ENCODE peak calls at places on chromosomes 16 and 17, in seven cellular contexts. D is upper lobe of left lung, C is body of pancreas, A is heart left ventricle, Y is HepG2, Q is gastrocnemius medialis, X is HCT116. F is an unnamed sample.

GRCh38 chr17:61007980-61008379 is 330.3 kb downstream of the BCAS3 start:
- ATAC-seq in D (no peak), C (no peak), A (no peak), Y (no peak), Q (no peak), X (no peak), F (no peak)

GRCh38 chr16:51682905-51683304 is 531.8 kb upstream of the SALL1 start:
- ATAC-seq in D (no peak), C (no peak), A (no peak), Y (no peak), Q (no peak), X (no peak), F (no peak)

GRCh38 chr17:49450735-49451134 is 36.1 kb upstream of the PHB1 start:
- ATAC-seq in D (no peak), C (no peak), A (no peak), Y (no peak), Q (no peak), X (no peak), F (no peak)

GRCh38 chr16:56985288-56985961 is 3.9 kb upstream of the NLRC5 start:
- ATAC-seq in D (peak; percentile 76), C (no peak), A (no peak), Y (no peak), Q (no peak), X (peak; percentile 77), F (peak; percentile 55)

GRCh38 chr17:81285894-81286293 is 9.2 kb downstream of the SLC38A10 start:
- ATAC-seq in D (peak; percentile 2), C (peak; percentile 4), A (no peak), Y (no peak), Q (no peak), X (no peak), F (peak; percentile 27)

GRCh38 chr17:51505450-51505849 is 245.1 kb downstream of the UTP18 start:
- ATAC-seq in D (no peak), C (no peak), A (no peak), Y (no peak), Q (no peak), X (no peak), F (no peak)

GRCh38 chr17:65043802-65044201 is 12.7 kb downstream of the GNA13 start:
- ATAC-seq in D (no peak), C (no peak), A (no peak), Y (peak; percentile 35), Q (no peak), X (no peak), F (no peak)

GRCh38 chr16:27474921-27475320 is 72.9 kb downstream of the IL21R start:
- ATAC-seq in D (no peak), C (no peak), A (no peak), Y (no peak), Q (no peak), X (no peak), F (no peak)

GRCh38 chr17:48724241-48725004 is 1.4 kb downstream of the PRAC2 start:
- ATAC-seq in D (peak; percentile 84), C (peak; percentile 82), A (peak; percentile 56), Y (peak; percentile 89), Q (peak; percentile 66), X (peak; percentile 74), F (peak; percentile 76)

GRCh38 chr16:14013571-14014283 is 57.4 kb upstream of the MRTFB start:
- ATAC-seq in D (peak; percentile 80), C (peak; percentile 72), A (peak; percentile 56), Y (peak; percentile 73), Q (peak; percentile 80), X (no peak), F (peak; percentile 82)

GRCh38 chr17:45963889-45964288 is 35.2 kb upstream of the STH start:
- ATAC-seq in D (no peak), C (no peak), A (no peak), Y (no peak), Q (no peak), X (no peak), F (no peak)

GRCh38 chr17:34206569-34206968 is 48.5 kb upstream of the CCL2 start:
- ATAC-seq in D (no peak), C (no peak), A (no peak), Y (no peak), Q (no peak), X (no peak), F (no peak)

DNA sequence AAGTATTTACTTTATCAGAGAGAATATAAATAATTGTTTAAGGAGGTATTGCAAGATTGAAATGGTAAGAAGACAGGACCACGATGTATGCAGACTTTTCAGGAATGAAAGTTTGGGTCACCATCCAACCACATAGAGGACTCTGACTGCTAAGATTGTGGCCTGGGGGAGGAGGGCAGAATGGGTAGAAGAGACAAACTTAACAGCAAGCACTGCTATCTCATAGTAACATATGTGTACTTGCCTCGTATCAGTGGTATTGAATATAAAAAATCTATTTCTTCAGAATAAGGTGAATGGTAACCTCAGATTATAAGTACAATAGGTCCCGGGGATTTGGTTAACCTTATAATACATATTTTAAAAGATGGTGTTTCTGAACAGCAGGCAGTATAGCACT is 5.8 kb downstream of the KRT10 start:
- ATAC-seq in D (no peak), C (no peak), A (no peak), Y (no peak), Q (no peak), X (no peak), F (no peak)
- TF ChIP-seq POLR2A in D (no peak), C (no peak), A (no peak), Y (no peak), Q (no peak), X (no peak), F (no peak)

GRCh38 chr16:67927131-67927941 is 4.3 kb downstream of the CTRL start:
- ATAC-seq in D (no peak), C (peak; percentile 4), A (no peak), Y (peak; percentile 6), Q (no peak), X (no peak), F (no peak)
- TF ChIP-seq POLR2A in D (no peak), C (peak; percentile 35), A (no peak), Y (no peak), Q (no peak), X (no peak), F (no peak)

DNA sequence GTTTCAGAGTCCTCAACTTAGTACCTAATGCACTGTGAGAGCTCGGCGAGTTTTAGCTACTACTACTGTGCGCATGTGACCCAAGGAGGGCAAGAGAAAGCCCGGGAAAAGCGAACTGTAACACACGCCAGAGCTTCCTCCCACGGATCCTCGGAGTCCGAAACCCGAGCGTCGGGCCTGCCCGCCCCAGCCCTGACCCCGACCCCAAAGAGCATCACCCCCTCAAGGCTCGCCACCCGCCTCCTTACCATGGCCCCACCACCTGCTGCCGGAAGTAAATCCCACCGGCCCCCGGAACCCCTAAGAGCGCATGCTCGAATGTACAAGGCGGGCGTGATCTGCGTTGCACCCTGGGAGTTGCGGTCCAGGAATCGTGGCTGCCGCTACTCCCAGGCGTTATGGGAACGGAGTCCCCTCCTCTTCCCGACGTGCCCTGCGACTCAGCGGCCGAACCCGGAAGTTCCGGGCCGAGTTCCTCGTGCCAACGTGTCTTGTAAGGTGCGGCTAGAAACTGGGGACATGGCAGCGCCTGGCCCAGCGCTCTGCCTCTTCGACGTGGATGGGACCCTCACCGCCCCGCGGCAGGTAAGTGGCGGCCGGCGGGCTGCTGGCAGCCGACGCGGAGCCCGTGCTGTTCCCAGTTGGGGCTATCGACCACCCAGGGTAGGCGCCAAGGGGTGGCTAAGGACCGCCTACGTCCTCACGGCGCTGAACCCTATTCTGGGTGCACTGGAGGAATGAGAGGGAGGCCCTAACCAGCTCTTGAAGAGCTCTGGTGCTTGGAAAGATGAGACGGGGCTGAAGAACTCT is at the start of the genes PMM2 and TMEM186:
- ATAC-seq in D (peak; percentile 99), C (peak; percentile 98), A (peak; percentile 99), Y (peak; percentile 98), Q (peak; percentile 98), X (peak; percentile 96), F (peak; percentile 98)
- TF ChIP-seq POLR2A in D (peak; percentile 10), C (peak; percentile 80), A (no peak), Y (peak; percentile 97), Q (peak; percentile 67), X (no peak), F (peak; percentile 37)

DNA sequence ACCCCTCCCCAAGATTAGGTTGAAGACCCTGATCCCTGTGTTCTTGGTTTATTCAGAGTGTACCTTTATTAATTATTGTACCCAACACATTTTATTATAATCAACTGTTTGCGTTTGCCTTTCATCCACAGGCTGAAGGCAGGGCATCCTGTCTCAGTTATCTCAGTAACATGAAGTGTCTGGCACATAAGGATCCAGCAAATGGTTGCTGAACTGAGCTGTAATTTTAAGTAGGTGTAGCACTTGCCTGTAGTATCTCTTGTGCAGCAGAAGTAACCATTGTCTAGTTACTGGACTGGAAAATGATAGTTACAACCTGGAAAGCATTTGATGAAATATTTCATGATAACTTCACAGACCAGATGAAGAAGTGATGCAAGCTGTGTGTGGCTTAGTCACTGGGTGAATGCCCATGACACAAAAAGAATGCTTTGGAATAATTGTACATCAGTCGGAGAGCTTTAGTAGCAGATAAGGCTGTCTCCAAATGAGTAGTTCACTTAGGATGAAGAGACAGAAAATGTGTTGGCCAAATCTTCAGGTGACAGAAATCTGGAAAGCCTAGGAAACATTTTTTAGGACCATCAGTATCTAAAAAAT is 56.6 kb downstream of the ESRP2 start:
- ATAC-seq in D (no peak), C (no peak), A (no peak), Y (peak; percentile 23), Q (no peak), X (no peak), F (no peak)
- TF ChIP-seq POLR2A in D (no peak), C (no peak), A (no peak), Y (no peak), Q (no peak), X (no peak), F (no peak)

GRCh38 chr16:68448360-68448970 is at the start of gene SMPD3:
- ATAC-seq in D (peak; percentile 98), C (peak; percentile 98), A (peak; percentile 99), Y (peak; percentile 97), Q (peak; percentile 98), X (peak; percentile 93), F (peak; percentile 96)
- TF ChIP-seq POLR2A in D (peak; percentile 51), C (peak; percentile 47), A (no peak), Y (no peak), Q (no peak), X (no peak), F (no peak)

GRCh38 chr16:69745232-69745612 is 9.5 kb downstream of the NOB1 start:
- ATAC-seq in D (no peak), C (no peak), A (no peak), Y (no peak), Q (no peak), X (no peak), F (no peak)
- TF ChIP-seq POLR2A in D (no peak), C (no peak), A (no peak), Y (no peak), Q (no peak), X (no peak), F (no peak)

GRCh38 chr17:57463103-57463885 is 207.0 kb downstream of the MSI2 start:
- ATAC-seq in D (no peak), C (peak; percentile 38), A (no peak), Y (no peak), Q (no peak), X (no peak), F (no peak)
- TF ChIP-seq POLR2A in D (no peak), C (no peak), A (no peak), Y (no peak), Q (no peak), X (no peak), F (no peak)

F was measured in gastroesophageal sphincter.